ENCODE peak calls at places on chromosome 6, in nine cellular contexts. D, Q, W, A, E, X, T, I and O are unnamed samples.

GRCh38 chr6:149940673-149940984 is 1.2 kb upstream of the ULBP2 start:
- DNase-seq in A (no peak), Q (no peak), T (no peak), X (no peak), E (no peak), W (no peak), I (no peak), D (no peak), O (no peak)

GRCh38 chr6:122449084-122449483 is 22.5 kb downstream of the SERINC1 start:
- DNase-seq in D (no peak), A (no peak), I (no peak), E (no peak), X (no peak), W (no peak), T (no peak), Q (no peak), O (no peak)

GRCh38 chr6:108608453-108609275 is 47.9 kb downstream of the FOXO3 start:
- DNase-seq in I (no peak), A (no peak), Q (no peak), E (no peak), W (no peak), D (no peak), T (no peak), X (no peak), O (no peak)

GRCh38 chr6:7805088-7805756 is 79.3 kb downstream of the BMP6 start:
- DNase-seq in D (no peak), X (no peak), A (no peak), W (no peak), T (no peak), I (no peak), Q (no peak), E (no peak), O (no peak)

GRCh38 chr6:94376876-94377275 is 957.5 kb upstream of the EPHA7 start:
- DNase-seq in E (no peak), W (no peak), D (no peak), X (no peak), Q (no peak), A (no peak), I (no peak), T (no peak), O (no peak)

GRCh38 chr6:132950556-132950955 is 136.2 kb downstream of the RPS12 start:
- DNase-seq in X (no peak), Q (no peak), A (no peak), D (no peak), T (no peak), W (no peak), I (no peak), E (no peak), O (no peak)

GRCh38 chr6:32609731-32610640 is 20.3 kb upstream of the HLA-DRB1 start:
- DNase-seq in T (peak; percentile 22), I (peak; percentile 57), X (no peak), D (no peak), W (peak; percentile 85), E (peak; percentile 41), Q (no peak), A (peak; percentile 3), O (peak; percentile 78)

GRCh38 chr6:111997078-111997862 is 56.6 kb upstream of the CCN6 start:
- DNase-seq in Q (peak; percentile 43), T (peak; percentile 69), D (peak; percentile 91), E (peak; percentile 75), W (no peak), X (peak; percentile 68), A (peak; percentile 73), I (no peak), O (no peak)

GRCh38 chr6:127026247-127026646 is 92.2 kb upstream of the RSPO3 start:
- DNase-seq in I (no peak), D (no peak), E (no peak), A (no peak), X (no peak), Q (no peak), T (no peak), W (no peak), O (peak; percentile 10)

GRCh38 chr6:10415593-10416480 is 963 bp upstream of the TFAP2A start:
- DNase-seq in A (no peak), Q (no peak), I (no peak), D (no peak), X (no peak), T (no peak), W (no peak), E (no peak), O (no peak)

GRCh38 chr6:111761783-111762312 is 111.4 kb downstream of the FYN start:
- DNase-seq in X (no peak), Q (no peak), E (no peak), I (no peak), A (no peak), W (no peak), D (no peak), T (peak; percentile 32), O (no peak)

GRCh38 chr6:68958327-68958726 is 323.2 kb downstream of the ADGRB3 start:
- DNase-seq in D (no peak), X (no peak), E (no peak), A (no peak), W (no peak), Q (no peak), T (no peak), I (no peak), O (no peak)

GRCh38 chr6:156639023-156639728 is 138.0 kb upstream of the ARID1B start:
- DNase-seq in W (no peak), Q (no peak), D (no peak), E (no peak), X (no peak), I (no peak), T (no peak), A (no peak), O (peak; percentile 48)

GRCh38 chr6:31738048-31738979 is 1.5 kb upstream of the MSH5 start:
- DNase-seq in Q (no peak), A (no peak), E (peak; percentile 92), I (no peak), W (no peak), D (no peak), X (peak; percentile 29), T (no peak), O (peak; percentile 78)

GRCh38 chr6:25165817-25166216 is 113.4 kb upstream of the CARMIL1 start:
- DNase-seq in E (no peak), X (no peak), D (no peak), I (no peak), W (no peak), T (no peak), A (no peak), Q (no peak), O (no peak)

GRCh38 chr6:159090530-159091306 is 45.9 kb upstream of the TAGAP start:
- DNase-seq in T (no peak), X (no peak), I (no peak), D (no peak), W (no peak), Q (no peak), A (no peak), E (no peak), O (no peak)

GRCh38 chr6:118896339-118897136 is 2.6 kb downstream of the ASF1A start:
- DNase-seq in D (no peak), E (no peak), Q (no peak), A (no peak), T (no peak), W (no peak), I (no peak), X (no peak), O (peak; percentile 60)

GRCh38 chr6:66496659-66497058 is 789.6 kb upstream of the EYS start:
- DNase-seq in W (no peak), Q (no peak), D (no peak), T (no peak), I (no peak), E (no peak), A (peak; percentile 2), X (no peak), O (no peak)

GRCh38 chr6:122114733-122115132 is 284.7 kb upstream of the HSF2 start:
- DNase-seq in D (no peak), E (no peak), A (no peak), I (no peak), T (no peak), X (no peak), Q (no peak), W (no peak), O (no peak)

GRCh38 chr6:31651602-31652191 is 764 bp downstream of the BAG6 start:
- DNase-seq in E (peak; percentile 78), D (no peak), T (peak; percentile 64), W (peak; percentile 35), A (no peak), Q (no peak), I (no peak), X (no peak), O (peak; percentile 69)

GRCh38 chr6:20153194-20153593 is 59.1 kb downstream of the MBOAT1 start:
- DNase-seq in A (no peak), X (no peak), Q (no peak), T (no peak), I (no peak), D (no peak), W (no peak), E (no peak), O (no peak)

GRCh38 chr6:44096615-44097014 is 30.6 kb downstream of the MRPL14 start:
- DNase-seq in A (peak; percentile 3), I (no peak), X (peak; percentile 52), E (peak; percentile 67), Q (peak; percentile 52), D (peak; percentile 88), W (no peak), T (peak; percentile 36), O (peak; percentile 37)

GRCh38 chr6:38567436-38567835 is 72.3 kb downstream of the BTBD9 start:
- DNase-seq in W (peak; percentile 83), A (peak; percentile 24), X (no peak), D (peak; percentile 88), T (peak; percentile 24), I (peak; percentile 80), Q (no peak), E (peak; percentile 9), O (peak; percentile 85)

GRCh38 chr6:7912024-7912423 is 1.4 kb upstream of the TXNDC5 start:
- DNase-seq in E (no peak), T (no peak), A (no peak), X (no peak), D (peak; percentile 69), Q (no peak), W (no peak), I (no peak), O (no peak)

GRCh38 chr6:11460001-11460668 is 77.4 kb upstream of the TMEM170B start:
- DNase-seq in E (no peak), Q (no peak), D (no peak), A (no peak), W (no peak), I (no peak), X (no peak), T (no peak), O (peak; percentile 11)

GRCh38 chr6:43434441-43434840 is 7.1 kb downstream of the ABCC10 start:
- DNase-seq in D (peak; percentile 27), A (no peak), X (no peak), Q (no peak), I (no peak), E (no peak), T (no peak), W (no peak), O (no peak)

GRCh38 chr6:125793863-125794262 is 3.1 kb downstream of the NCOA7 start:
- DNase-seq in W (no peak), T (no peak), X (no peak), D (no peak), A (no peak), E (no peak), I (no peak), Q (no peak), O (no peak)

GRCh38 chr6:89412071-89413005 is at the start of gene RRAGD:
- DNase-seq in W (no peak), X (no peak), E (peak; percentile 77), I (no peak), A (peak; percentile 47), T (peak; percentile 73), Q (peak; percentile 16), D (peak; percentile 89), O (no peak)

GRCh38 chr6:44851176-44851575 is 463.7 kb downstream of the CDC5L start:
- DNase-seq in A (no peak), W (peak; percentile 33), Q (no peak), T (no peak), E (no peak), I (no peak), D (no peak), X (no peak), O (peak; percentile 64)

GRCh38 chr6:154703094-154703493 is 30.1 kb upstream of the SCAF8 start:
- DNase-seq in D (no peak), E (no peak), X (no peak), Q (no peak), A (no peak), I (no peak), W (no peak), T (no peak), O (no peak)